ENCODE peak calls at places on chromosomes 5 and 9, in five cellular contexts. One of them, this sample, is unnamed.

GRCh38 chr9:119004618-119004990 is 364.6 kb downstream of the BRINP1 start:
- DNase-seq in mesenchymal stem cell: peak; percentile 93
- DNase-seq in IMR-90: peak; percentile 6
- DNase-seq in H9: no peak
- DNase-seq in H1: no peak
- DNase-seq in this sample: no peak

GRCh38 chr9:84781431-84781830 is 111.9 kb downstream of the NTRK2 start:
- DNase-seq in H9: no peak
- DNase-seq in H1: no peak
- DNase-seq in mesenchymal stem cell: peak; percentile 10
- DNase-seq in IMR-90: no peak
- DNase-seq in this sample: no peak

GRCh38 chr9:128635266-128636023 is 21.2 kb downstream of the DYNC2I2 start:
- DNase-seq in H1: peak; percentile 90
- DNase-seq in H9: peak; percentile 96
- DNase-seq in mesenchymal stem cell: peak; percentile 94
- DNase-seq in IMR-90: peak; percentile 94
- DNase-seq in this sample: peak; percentile 39

GRCh38 chr5:162842725-162843124 is 594.7 kb upstream of the CCNG1 start:
- DNase-seq in IMR-90: no peak
- DNase-seq in H1: no peak
- DNase-seq in H9: no peak
- DNase-seq in mesenchymal stem cell: no peak
- DNase-seq in this sample: no peak

GRCh38 chr9:116141864-116142561 is 11.6 kb upstream of the PAPPA start:
- DNase-seq in H1: no peak
- DNase-seq in IMR-90: no peak
- DNase-seq in mesenchymal stem cell: no peak
- DNase-seq in H9: no peak
- DNase-seq in this sample: no peak

GRCh38 chr9:22112870-22113846 is 104.1 kb upstream of the CDKN2B start:
- DNase-seq in IMR-90: no peak
- DNase-seq in H9: no peak
- DNase-seq in H1: no peak
- DNase-seq in mesenchymal stem cell: no peak
- DNase-seq in this sample: no peak

GRCh38 chr9:126420643-126421564 is 94.3 kb downstream of the MVB12B start:
- DNase-seq in mesenchymal stem cell: peak; percentile 29
- DNase-seq in H1: no peak
- DNase-seq in H9: no peak
- DNase-seq in IMR-90: peak; percentile 58
- DNase-seq in this sample: no peak

GRCh38 chr5:9898319-9898718 is 268.2 kb upstream of the TAS2R1 start:
- DNase-seq in mesenchymal stem cell: peak; percentile 41
- DNase-seq in H9: peak; percentile 59
- DNase-seq in IMR-90: peak; percentile 49
- DNase-seq in H1: peak; percentile 47
- DNase-seq in this sample: peak; percentile 15

GRCh38 chr9:116499434-116499833 is 187.7 kb upstream of the TRIM32 start:
- DNase-seq in mesenchymal stem cell: no peak
- DNase-seq in H9: no peak
- DNase-seq in IMR-90: no peak
- DNase-seq in H1: no peak
- DNase-seq in this sample: no peak

GRCh38 chr9:96340707-96341106 is 38.7 kb upstream of the HSD17B3 start:
- DNase-seq in IMR-90: no peak
- DNase-seq in H1: no peak
- DNase-seq in H9: no peak
- DNase-seq in mesenchymal stem cell: no peak
- DNase-seq in this sample: no peak

GRCh38 chr5:148352696-148353095 is 17.3 kb downstream of the SPINK9 start:
- DNase-seq in H1: no peak
- DNase-seq in H9: no peak
- DNase-seq in mesenchymal stem cell: no peak
- DNase-seq in IMR-90: no peak
- DNase-seq in this sample: no peak

GRCh38 chr5:114305402-114306207 is 56.3 kb upstream of the KCNN2 start:
- DNase-seq in IMR-90: peak; percentile 74
- DNase-seq in H1: peak; percentile 50
- DNase-seq in mesenchymal stem cell: peak; percentile 62
- DNase-seq in H9: peak; percentile 31
- DNase-seq in this sample: peak; percentile 24

GRCh38 chr9:93154293-93154903 is 20.3 kb upstream of the NINJ1 start:
- DNase-seq in H9: peak; percentile 87
- DNase-seq in mesenchymal stem cell: no peak
- DNase-seq in IMR-90: no peak
- DNase-seq in H1: peak; percentile 84
- DNase-seq in this sample: peak; percentile 53

GRCh38 chr5:123440456-123440855 is 17.3 kb upstream of the CEP120 start:
- DNase-seq in mesenchymal stem cell: no peak
- DNase-seq in H9: no peak
- DNase-seq in H1: no peak
- DNase-seq in IMR-90: peak; percentile 55
- DNase-seq in this sample: no peak

GRCh38 chr5:2257326-2258244 is 374.9 kb upstream of the IRX4 start:
- DNase-seq in IMR-90: no peak
- DNase-seq in H9: no peak
- DNase-seq in mesenchymal stem cell: no peak
- DNase-seq in H1: no peak
- DNase-seq in this sample: no peak

GRCh38 chr9:137694962-137695875 is 76.4 kb downstream of the EHMT1 start:
- DNase-seq in H1: peak; percentile 86
- DNase-seq in H9: peak; percentile 89
- DNase-seq in IMR-90: no peak
- DNase-seq in mesenchymal stem cell: peak; percentile 45
- DNase-seq in this sample: peak; percentile 55

GRCh38 chr5:27308151-27308550 is 269.8 kb upstream of the CDH9 start:
- DNase-seq in mesenchymal stem cell: no peak
- DNase-seq in IMR-90: peak; percentile 69
- DNase-seq in H9: no peak
- DNase-seq in H1: no peak
- DNase-seq in this sample: no peak

GRCh38 chr5:14035859-14036440 is 91.5 kb upstream of the DNAH5 start:
- DNase-seq in H1: no peak
- DNase-seq in mesenchymal stem cell: peak; percentile 98
- DNase-seq in IMR-90: peak; percentile 100
- DNase-seq in H9: peak; percentile 71
- DNase-seq in this sample: peak; percentile 54

GRCh38 chr5:149317281-149318048 is 27.8 kb upstream of the GRPEL2 start:
- DNase-seq in H1: no peak
- DNase-seq in mesenchymal stem cell: peak; percentile 65
- DNase-seq in IMR-90: peak; percentile 58
- DNase-seq in H9: no peak
- DNase-seq in this sample: peak; percentile 26

GRCh38 chr5:38265546-38266179 is 7.3 kb downstream of the EGFLAM start:
- DNase-seq in H9: peak; percentile 74
- DNase-seq in IMR-90: peak; percentile 40
- DNase-seq in mesenchymal stem cell: peak; percentile 58
- DNase-seq in H1: peak; percentile 91
- DNase-seq in this sample: peak; percentile 73

GRCh38 chr9:27828908-27829307 is 255.6 kb upstream of the C9orf72 start:
- DNase-seq in IMR-90: no peak
- DNase-seq in mesenchymal stem cell: no peak
- DNase-seq in H1: no peak
- DNase-seq in H9: no peak
- DNase-seq in this sample: no peak

DNA sequence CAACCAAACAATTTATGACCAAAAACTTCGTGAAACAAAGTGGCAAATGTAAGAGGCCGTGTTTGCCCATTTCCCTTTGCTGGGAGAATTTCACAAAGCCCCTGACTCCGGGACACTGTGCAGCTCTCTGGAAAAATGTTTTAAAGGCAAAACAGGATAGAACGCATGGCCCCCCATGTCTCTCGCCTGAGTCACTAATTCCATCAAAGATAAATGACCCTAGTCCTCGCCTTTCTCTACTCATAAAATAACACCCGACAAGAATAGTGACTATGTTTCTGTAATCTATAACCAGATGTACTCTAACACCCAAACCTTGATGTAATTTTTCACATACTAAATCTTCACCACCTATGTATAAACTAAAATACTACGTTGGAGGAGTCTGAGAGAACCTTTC is 55.7 kb upstream of the SAP30L start:
- DNase-seq in H9: no peak
- DNase-seq in mesenchymal stem cell: no peak
- DNase-seq in IMR-90: peak; percentile 40
- DNase-seq in H1: no peak
- DNase-seq in this sample: no peak
- H3K27ac ChIP-seq in H9: no peak overlapping the region
- H3K27ac ChIP-seq in mesenchymal stem cell: peak overlapping the region; percentile 41
- H3K27ac ChIP-seq in IMR-90: no peak overlapping the region
- H3K27ac ChIP-seq in H1: no peak overlapping the region
- H3K27ac ChIP-seq in this sample: no peak overlapping the region

GRCh38 chr9:121556082-121556481 is 56.4 kb upstream of the GGTA1 start:
- DNase-seq in IMR-90: no peak
- DNase-seq in H9: no peak
- DNase-seq in mesenchymal stem cell: no peak
- DNase-seq in H1: no peak
- DNase-seq in this sample: no peak

GRCh38 chr9:121545875-121546423 is 46.3 kb upstream of the GGTA1 start:
- DNase-seq in IMR-90: peak; percentile 94
- DNase-seq in mesenchymal stem cell: peak; percentile 93
- DNase-seq in H9: peak; percentile 98
- DNase-seq in H1: peak; percentile 97
- DNase-seq in this sample: peak; percentile 93

GRCh38 chr9:121551985-121552753 is 52.5 kb upstream of the GGTA1 start:
- DNase-seq in IMR-90: no peak
- DNase-seq in H1: no peak
- DNase-seq in H9: no peak
- DNase-seq in mesenchymal stem cell: no peak
- DNase-seq in this sample: no peak

GRCh38 chr9:121550041-121550440 is 50.4 kb upstream of the GGTA1 start:
- DNase-seq in IMR-90: no peak
- DNase-seq in H1: no peak
- DNase-seq in H9: no peak
- DNase-seq in mesenchymal stem cell: no peak
- DNase-seq in this sample: no peak

GRCh38 chr9:121550569-121551512 is 51.2 kb upstream of the GGTA1 start:
- DNase-seq in mesenchymal stem cell: peak; percentile 71
- DNase-seq in H1: peak; percentile 98
- DNase-seq in H9: peak; percentile 94
- DNase-seq in IMR-90: peak; percentile 46
- DNase-seq in this sample: peak; percentile 84
- H4K8ac ChIP-seq in mesenchymal stem cell: peak overlapping the region; percentile 5
- H4K8ac ChIP-seq in H1: peak overlapping the region; percentile 28
- H4K8ac ChIP-seq in H9: no peak overlapping the region
- H4K8ac ChIP-seq in IMR-90: no peak overlapping the region
- H4K8ac ChIP-seq in this sample: no peak overlapping the region

DNA sequence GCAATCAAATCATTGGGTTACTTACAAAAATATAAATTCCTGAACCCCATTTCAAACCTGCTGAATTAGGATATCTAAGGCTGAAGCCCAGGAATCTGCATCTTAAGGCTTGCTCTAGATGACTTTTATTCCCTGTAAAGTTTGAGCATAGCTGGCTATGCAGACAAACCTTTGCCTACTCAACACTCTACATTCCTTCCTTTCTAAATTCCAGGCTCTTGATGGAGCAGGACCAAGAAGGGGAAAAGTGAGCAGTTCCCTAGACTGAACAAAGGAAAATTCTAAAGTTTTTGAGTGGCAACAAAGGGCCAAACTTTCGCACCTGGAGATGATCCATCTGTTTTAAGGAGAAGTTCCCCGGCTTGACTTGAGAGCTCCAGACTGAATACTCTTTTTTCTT is 9.8 kb upstream of the ADRA1B start:
- DNase-seq in mesenchymal stem cell: no peak
- DNase-seq in H1: no peak
- DNase-seq in IMR-90: no peak
- DNase-seq in H9: no peak
- DNase-seq in this sample: no peak
- H3K27ac ChIP-seq in mesenchymal stem cell: no peak overlapping the region
- H3K27ac ChIP-seq in H1: no peak overlapping the region
- H3K27ac ChIP-seq in IMR-90: no peak overlapping the region
- H3K27ac ChIP-seq in H9: no peak overlapping the region
- H3K27ac ChIP-seq in this sample: no peak overlapping the region

GRCh38 chr5:150457112-150457511 is 7.6 kb upstream of the RPS14 start:
- DNase-seq in mesenchymal stem cell: no peak
- DNase-seq in H9: peak; percentile 40
- DNase-seq in H1: no peak
- DNase-seq in IMR-90: no peak
- DNase-seq in this sample: no peak

GRCh38 chr5:150461231-150461630 is 11.7 kb upstream of the RPS14 start:
- DNase-seq in H1: no peak
- DNase-seq in H9: no peak
- DNase-seq in IMR-90: no peak
- DNase-seq in mesenchymal stem cell: no peak
- DNase-seq in this sample: no peak

GRCh38 chr5:150457562-150458240 is 8.2 kb upstream of the RPS14 start:
- DNase-seq in H9: no peak
- DNase-seq in H1: no peak
- DNase-seq in IMR-90: no peak
- DNase-seq in mesenchymal stem cell: no peak
- DNase-seq in this sample: no peak

GRCh38 chr5:150458819-150459557 is 9.4 kb upstream of the RPS14 start:
- DNase-seq in H9: peak; percentile 76
- DNase-seq in IMR-90: peak; percentile 38
- DNase-seq in H1: peak; percentile 99
- DNase-seq in mesenchymal stem cell: peak; percentile 45
- DNase-seq in this sample: peak; percentile 72

GRCh38 chr5:150460781-150461180 is 11.2 kb upstream of the RPS14 start:
- DNase-seq in H9: no peak
- DNase-seq in H1: no peak
- DNase-seq in mesenchymal stem cell: no peak
- DNase-seq in IMR-90: no peak
- DNase-seq in this sample: no peak
- H4K8ac ChIP-seq in H9: no peak overlapping the region
- H4K8ac ChIP-seq in H1: peak overlapping the region; percentile 69
- H4K8ac ChIP-seq in mesenchymal stem cell: no peak overlapping the region
- H4K8ac ChIP-seq in IMR-90: no peak overlapping the region
- H4K8ac ChIP-seq in this sample: peak overlapping the region; percentile 19

GRCh38 chr9:90613502-90613901 is 29.1 kb downstream of the DIRAS2 start:
- DNase-seq in mesenchymal stem cell: no peak
- DNase-seq in H9: peak; percentile 79
- DNase-seq in IMR-90: no peak
- DNase-seq in H1: no peak
- DNase-seq in this sample: no peak
- H3K27ac ChIP-seq in mesenchymal stem cell: no peak overlapping the region
- H3K27ac ChIP-seq in H9: no peak overlapping the region
- H3K27ac ChIP-seq in IMR-90: no peak overlapping the region
- H3K27ac ChIP-seq in H1: no peak overlapping the region
- H3K27ac ChIP-seq in this sample: no peak overlapping the region

DNA sequence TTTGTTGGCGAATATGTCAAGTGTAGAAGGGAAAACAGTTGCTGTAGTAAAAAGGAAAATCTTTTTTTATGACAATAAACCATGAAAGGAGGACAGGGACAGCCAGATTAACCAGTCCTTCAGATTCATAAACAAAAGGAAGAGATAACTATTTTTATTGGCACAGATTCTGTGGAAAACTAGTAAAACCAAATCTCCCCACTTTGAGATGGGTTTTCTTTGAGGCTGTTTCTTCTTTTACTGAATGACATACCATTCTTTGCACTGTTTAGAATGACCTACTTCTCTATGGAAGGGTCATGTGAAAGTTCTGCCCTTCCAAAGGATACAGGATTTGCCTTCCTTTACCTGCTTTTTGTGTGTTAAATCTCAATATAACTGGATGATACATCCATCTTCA is 13.7 kb downstream of the CAST start:
- DNase-seq in IMR-90: no peak
- DNase-seq in H1: no peak
- DNase-seq in mesenchymal stem cell: no peak
- DNase-seq in H9: no peak
- DNase-seq in this sample: no peak
- H4K8ac ChIP-seq in IMR-90: no peak overlapping the region
- H4K8ac ChIP-seq in H1: no peak overlapping the region
- H4K8ac ChIP-seq in mesenchymal stem cell: no peak overlapping the region
- H4K8ac ChIP-seq in H9: no peak overlapping the region
- H4K8ac ChIP-seq in this sample: no peak overlapping the region